ENCODE peak calls at places on chromosomes 1 and 21, in ten cellular contexts. F is omental fat pad; N is NCI-H774; I is activated CD4-positive, alpha-beta memory T cell treated with anti-CD3 and anti-CD28 coated beads, Interleukin-2, amount 10 ng/mL, durations not matched to agents 7 days and 5 days; P is brain microvascular endothelial cell; C is hypothalamus; T is cardiac fibroblast; L is cardiac septum; M is foreskin keratinocyte; X is activated naive CD8-positive, alpha-beta T cell treated with anti-CD3 and anti-CD28 coated beads, Interleukin-2, amount 50 U/mL, for 24 hours. U is an unnamed sample.

GRCh38 chr1:222247081-222247480 is 300.8 kb downstream of the HHIPL2 start:
- DNase-seq in F (no peak), N (no peak), I (no peak), P (no peak), C (no peak), T (no peak), L (no peak), M (no peak), X (no peak), U (no peak)

GRCh38 chr1:11331036-11331765 is 58.2 kb downstream of the UBIAD1 start:
- DNase-seq in F (no peak), N (no peak), I (no peak), P (no peak), C (no peak), T (no peak), L (no peak), M (no peak), X (no peak), U (no peak)

GRCh38 chr21:45643021-45643980 is at the start of gene PCBP3:
- DNase-seq in F (peak; percentile 97), N (peak; percentile 80), I (peak; percentile 97), P (peak; percentile 93), C (peak; percentile 84), T (peak; percentile 96), L (peak; percentile 99), M (peak; percentile 61), X (peak; percentile 96), U (peak; percentile 96)

GRCh38 chr1:11175461-11175860 is 13.7 kb upstream of the ANGPTL7 start:
- DNase-seq in F (no peak), N (no peak), I (no peak), P (no peak), C (no peak), T (no peak), L (no peak), M (no peak), X (no peak), U (no peak)

GRCh38 chr1:33029209-33029608 is 7.5 kb downstream of the AK2 start:
- DNase-seq in F (no peak), N (no peak), I (no peak), P (no peak), C (no peak), T (no peak), L (no peak), M (no peak), X (no peak), U (no peak)

GRCh38 chr1:53458634-53459033 is 565 bp upstream of the DMRTB1 start:
- DNase-seq in F (no peak), N (no peak), I (no peak), P (no peak), C (no peak), T (no peak), L (no peak), M (no peak), X (no peak), U (no peak)

GRCh38 chr1:31843506-31843905 is 27.7 kb upstream of the SPOCD1 start:
- DNase-seq in F (no peak), N (peak; percentile 16), I (no peak), P (peak; percentile 32), C (no peak), T (peak; percentile 81), L (no peak), M (peak; percentile 70), X (no peak), U (no peak)

GRCh38 chr21:26140185-26140584 is 30.4 kb downstream of the APP start:
- DNase-seq in F (no peak), N (no peak), I (no peak), P (peak; percentile 99), C (no peak), T (peak; percentile 98), L (no peak), M (peak; percentile 54), X (no peak), U (no peak)

GRCh38 chr1:203954788-203955552 is 93.6 kb downstream of the SNRPE start:
- DNase-seq in F (no peak), N (no peak), I (no peak), P (no peak), C (no peak), T (no peak), L (peak; percentile 79), M (no peak), X (no peak), U (no peak)